ENCODE peak calls at places on chromosome 7, in eight cellular contexts. X is upper lobe of right lung; A is sciatic nerve; T is uterus; C is astrocyte of the hippocampus; I is activated T-cell treated with anti-CD3 and anti-CD28 coated beads, Interleukin-2, amount 50 U/mL, for 24 hours; S is stimulated activated CD4-positive, alpha-beta T cell treated with anti-CD3 and anti-CD28 coated beads, Interleukin-2, amount 100 ng/mL, for 48 hours; B is HepG2. Q is an unnamed sample.

GRCh38 chr7:8435120-8435519 is 1.7 kb downstream of the NXPH1 start:
- DNase-seq in X (no peak), A (no peak), T (no peak), C (no peak), I (no peak), S (no peak), B (no peak), Q (no peak)

GRCh38 chr7:26723140-26723539 is 141.2 kb downstream of the SKAP2 start:
- DNase-seq in X (no peak), A (no peak), T (no peak), C (no peak), I (no peak), S (no peak), B (no peak), Q (no peak)

GRCh38 chr7:27947581-27948278 is 207.8 kb downstream of the TAX1BP1 start:
- DNase-seq in X (no peak), A (no peak), T (peak), C (peak), I (no peak), S (no peak), B (no peak), Q (peak)

GRCh38 chr7:93442478-93443224 is 131.9 kb downstream of the CALCR start:
- DNase-seq in X (no peak), A (no peak), T (no peak), C (peak), I (peak), S (peak), B (peak), Q (peak)

GRCh38 chr7:108425876-108426275 is 30.4 kb downstream of the NRCAM start:
- DNase-seq in X (no peak), A (no peak), T (no peak), C (no peak), I (no peak), S (no peak), B (no peak), Q (no peak)

GRCh38 chr7:87000344-87000743 is 59.1 kb downstream of the ELAPOR2 start:
- DNase-seq in X (no peak), A (no peak), T (no peak), C (peak), I (no peak), S (no peak), B (no peak), Q (no peak)

GRCh38 chr7:157276731-157277562 is 59.9 kb upstream of the DNAJB6 start:
- DNase-seq in X (peak), A (no peak), T (no peak), C (peak), I (no peak), S (no peak), B (no peak), Q (peak)

GRCh38 chr7:152968003-152968402 is 208.5 kb downstream of the ACTR3B start:
- DNase-seq in X (no peak), A (no peak), T (no peak), C (no peak), I (no peak), S (no peak), B (no peak), Q (no peak)

GRCh38 chr7:133931053-133931452 is 196.1 kb upstream of the LRGUK start:
- DNase-seq in X (no peak), A (no peak), T (no peak), C (no peak), I (no peak), S (no peak), B (no peak), Q (no peak)

GRCh38 chr7:120033114-120033513 is 239.9 kb upstream of the KCND2 start:
- DNase-seq in X (no peak), A (no peak), T (no peak), C (peak), I (no peak), S (no peak), B (no peak), Q (no peak)

GRCh38 chr7:134016223-134016941 is 110.8 kb upstream of the LRGUK start:
- DNase-seq in X (no peak), A (no peak), T (no peak), C (peak), I (no peak), S (no peak), B (peak), Q (peak)

GRCh38 chr7:34596887-34597286 is 61.1 kb upstream of the NPSR1 start:
- DNase-seq in X (no peak), A (no peak), T (no peak), C (peak), I (no peak), S (no peak), B (peak), Q (no peak)

GRCh38 chr7:44638611-44639557 is 32.5 kb downstream of the OGDH start:
- DNase-seq in X (peak), A (peak), T (peak), C (peak), I (peak), S (peak), B (peak), Q (peak)

GRCh38 chr7:141792526-141792925 is 2.5 kb downstream of the TAS2R5 start:
- DNase-seq in X (no peak), A (no peak), T (no peak), C (no peak), I (no peak), S (no peak), B (no peak), Q (no peak)

GRCh38 chr7:158818325-158819213 is 10.7 kb downstream of the ESYT2 start:
- DNase-seq in X (peak), A (peak), T (peak), C (peak), I (peak), S (peak), B (peak), Q (peak)

GRCh38 chr7:585229-585711 is 65.6 kb upstream of the PDGFA start:
- DNase-seq in X (no peak), A (no peak), T (no peak), C (no peak), I (peak), S (peak), B (no peak), Q (no peak)

GRCh38 chr7:142557971-142558582 is 191.2 kb upstream of the PRSS1 start:
- DNase-seq in X (no peak), A (no peak), T (no peak), C (peak), I (peak), S (peak), B (peak), Q (peak)